ENCODE peak calls at places on chromosomes 3 and 15, in five cellular contexts. F is hepatocyte, P is HCT116, J is SK-N-SH, Y is neural progenitor cell. B is an unnamed sample. For H3K27me3, the result is how much of the 10 kb centered on the place peaks cover.

GRCh38 chr3:11820540-11821041 is 26.1 kb downstream of the TAMM41 start:
- DNase-seq in F (no peak), P (no peak), J (no peak), Y (no peak), B (no peak)

GRCh38 chr15:71278989-71279756 is 163.9 kb downstream of the THSD4 start:
- DNase-seq in F (peak), P (no peak), J (no peak), Y (no peak), B (no peak)

GRCh38 chr3:24435581-24435980 is 59.1 kb downstream of the THRB start:
- DNase-seq in F (no peak), P (no peak), J (no peak), Y (no peak), B (no peak)

GRCh38 chr3:126621171-126621570 is 33.8 kb downstream of the TXNRD3 start:
- DNase-seq in F (no peak), P (no peak), J (no peak), Y (no peak), B (no peak)

GRCh38 chr3:64888165-64888564 is 200.4 kb upstream of the ADAMTS9 start:
- DNase-seq in F (no peak), P (no peak), J (no peak), Y (no peak), B (no peak)

GRCh38 chr3:163335429-163335828 is 1742.9 kb downstream of the SI start:
- DNase-seq in F (no peak), P (no peak), J (no peak), Y (no peak), B (no peak)

GRCh38 chr3:189820365-189820720 is 189.2 kb downstream of the TP63 start:
- DNase-seq in F (no peak), P (no peak), J (no peak), Y (no peak), B (no peak)

GRCh38 chr15:63203451-63204090 is 14.2 kb downstream of the RAB8B start:
- DNase-seq in F (no peak), P (no peak), J (no peak), Y (no peak), B (no peak)

GRCh38 chr3:47440131-47440530 is 35.6 kb downstream of the SCAP start:
- DNase-seq in F (no peak), P (no peak), J (no peak), Y (peak), B (no peak)

GRCh38 chr15:70875001-70875782 is 17.0 kb downstream of the THAP10 start:
- DNase-seq in F (peak), P (no peak), J (peak), Y (peak), B (no peak)

GRCh38 chr3:135895734-135896121 is 69.8 kb upstream of the PPP2R3A start:
- DNase-seq in F (no peak), P (no peak), J (no peak), Y (no peak), B (no peak)

GRCh38 chr15:94335616-94336015 is 104.3 kb downstream of the MCTP2 start:
- DNase-seq in F (no peak), P (no peak), J (no peak), Y (no peak), B (no peak)

GRCh38 chr15:101024111-101024695 is 105.0 kb downstream of the LRRK1 start:
- DNase-seq in F (peak), P (no peak), J (no peak), Y (no peak), B (no peak)
- H3K27ac ChIP-seq in F (peak), P (no peak), J (no peak), Y (no peak), B (peak)

GRCh38 chr3:119769394-119770149 is 12.3 kb upstream of the NR1I2 start:
- DNase-seq in F (no peak), P (no peak), J (no peak), Y (no peak), B (no peak)
- H3K27me3 ChIP-seq in F (under half), P (under half), J (under half), Y (under half), B (under half)

GRCh38 chr3:38453914-38454178 is 156 bp downstream of the ACVR2B start:
- DNase-seq in F (no peak), P (no peak), J (no peak), Y (no peak), B (no peak)

GRCh38 chr3:38455639-38456430 is 2.1 kb downstream of the ACVR2B start:
- DNase-seq in F (no peak), P (no peak), J (peak), Y (peak), B (no peak)

GRCh38 chr3:38454884-38455638 is 1.4 kb downstream of the ACVR2B start:
- DNase-seq in F (peak), P (no peak), J (peak), Y (peak), B (no peak)

GRCh38 chr3:38453075-38453913 is at the start of gene ACVR2B:
- DNase-seq in F (peak), P (peak), J (peak), Y (peak), B (peak)

GRCh38 chr3:38454179-38454883 is 641 bp downstream of the ACVR2B start:
- DNase-seq in F (peak), P (no peak), J (peak), Y (peak), B (no peak)
- H3K27ac ChIP-seq in F (peak), P (peak), J (peak), Y (peak), B (peak)

DNA sequence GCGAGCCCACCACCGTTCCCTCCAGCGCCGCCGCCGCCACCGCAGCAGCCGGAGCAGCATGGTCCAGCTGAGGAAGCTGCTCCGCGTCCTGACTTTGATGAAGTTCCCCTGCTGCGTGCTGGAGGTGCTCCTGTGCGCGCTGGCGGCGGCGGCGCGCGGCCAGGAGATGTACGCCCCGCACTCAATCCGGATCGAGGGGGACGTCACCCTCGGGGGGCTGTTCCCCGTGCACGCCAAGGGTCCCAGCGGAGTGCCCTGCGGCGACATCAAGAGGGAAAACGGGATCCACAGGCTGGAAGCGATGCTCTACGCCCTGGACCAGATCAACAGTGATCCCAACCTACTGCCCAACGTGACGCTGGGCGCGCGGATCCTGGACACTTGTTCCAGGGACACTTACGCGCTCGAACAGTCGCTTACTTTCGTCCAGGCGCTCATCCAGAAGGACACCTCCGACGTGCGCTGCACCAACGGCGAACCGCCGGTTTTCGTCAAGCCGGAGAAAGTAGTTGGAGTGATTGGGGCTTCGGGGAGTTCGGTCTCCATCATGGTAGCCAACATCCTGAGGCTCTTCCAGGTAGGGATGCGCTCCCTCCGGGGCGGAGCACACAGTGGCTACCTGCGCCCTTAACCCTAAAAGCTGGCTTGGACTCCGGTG is 545 bp downstream of the GRM7 start:
- DNase-seq in F (peak), P (no peak), J (peak), Y (peak), B (no peak)
- H3K27me3 ChIP-seq in F (half or more), P (under half), J (under half), Y (half or more), B (under half)

B was measured in esophagus squamous epithelium.